ENCODE peak calls at places on chromosomes 7 and 10, in ten cellular contexts. U is left lung, W is tibial nerve, D is astrocyte of the cerebellum, G is kidney epithelial cell, O is stomach, P is fibroblast of mammary gland, X is sigmoid colon, F is esophagus muscularis mucosa, H is cardiac fibroblast. L is an unnamed sample.

GRCh38 chr7:29194206-29194593 is 375 bp upstream of the CHN2 start:
- DNase-seq in W (no peak), H (peak), X (peak), G (no peak), U (peak), F (no peak), D (no peak), P (no peak), O (peak), L (no peak)

GRCh38 chr7:20229652-20230500 is 12.7 kb upstream of the MACC1 start:
- DNase-seq in F (no peak), U (no peak), O (no peak), X (no peak), H (peak), P (peak), D (peak), W (no peak), G (peak), L (peak)

GRCh38 chr10:14118953-14119352 is 211.8 kb downstream of the FRMD4A start:
- DNase-seq in X (no peak), O (no peak), W (no peak), P (no peak), G (no peak), D (no peak), F (no peak), H (no peak), U (no peak), L (no peak)

GRCh38 chr10:43263551-43264323 is 3.1 kb downstream of the RASGEF1A start:
- DNase-seq in O (peak), D (no peak), P (no peak), H (no peak), U (peak), X (peak), F (peak), G (no peak), W (no peak), L (no peak)

GRCh38 chr7:142603870-142604448 is 145.3 kb upstream of the PRSS1 start:
- DNase-seq in H (peak), U (no peak), O (peak), F (no peak), W (no peak), P (peak), G (no peak), X (no peak), D (peak), L (peak)

GRCh38 chr7:74625446-74625845 is 32.1 kb upstream of the GTF2I start:
- DNase-seq in O (no peak), H (peak), G (no peak), X (no peak), P (peak), F (no peak), U (no peak), W (no peak), D (no peak), L (peak)

GRCh38 chr10:21403256-21404015 is 122.0 kb downstream of the SKIDA1 start:
- DNase-seq in W (no peak), O (no peak), D (no peak), X (no peak), H (no peak), G (no peak), P (no peak), F (no peak), U (no peak), L (no peak)

GRCh38 chr7:79454325-79454960 is 976 bp upstream of the MAGI2 start:
- DNase-seq in W (peak), P (peak), U (peak), D (no peak), G (no peak), X (peak), O (no peak), H (peak), F (no peak), L (peak)

GRCh38 chr7:88306590-88307048 is at the start of gene STEAP4:
- DNase-seq in D (peak), X (peak), G (no peak), O (peak), H (peak), F (peak), P (peak), W (peak), U (peak), L (peak)

GRCh38 chr7:16634292-16634738 is 11.2 kb downstream of the ANKMY2 start:
- DNase-seq in X (peak), U (no peak), D (no peak), P (peak), F (no peak), H (peak), O (no peak), G (no peak), W (no peak), L (no peak)

GRCh38 chr10:10293431-10293830 is 724.2 kb upstream of the CELF2 start:
- DNase-seq in H (peak), U (no peak), P (peak), F (no peak), O (no peak), W (no peak), X (no peak), D (no peak), G (no peak), L (no peak)

GRCh38 chr10:71529203-71529537 is 132.4 kb downstream of the CDH23 start:
- DNase-seq in F (no peak), P (no peak), D (no peak), W (no peak), G (no peak), H (no peak), U (peak), O (no peak), X (no peak), L (no peak)

GRCh38 chr7:129494041-129494440 is 8.3 kb upstream of the SMKR1 start:
- DNase-seq in F (no peak), W (no peak), U (no peak), D (peak), O (no peak), H (peak), P (peak), X (no peak), G (peak), L (peak)

GRCh38 chr10:98886686-98887085 is 349.0 kb downstream of the HPSE2 start:
- DNase-seq in X (no peak), O (no peak), P (peak), U (no peak), F (no peak), G (no peak), W (no peak), D (no peak), H (peak), L (peak)

GRCh38 chr10:58641095-58641531 is 128.4 kb downstream of the BICC1 start:
- DNase-seq in H (peak), F (no peak), O (no peak), G (peak), X (no peak), W (no peak), D (peak), U (no peak), P (peak), L (peak)
- H3K4me3 ChIP-seq in H (no peak), F (no peak), O (no peak), G (no peak), X (no peak), W (peak), D (no peak), U (no peak), P (no peak), L (no peak)

GRCh38 chr10:44733743-44734488 is 177.2 kb upstream of the TMEM72 start:
- DNase-seq in D (no peak), X (no peak), O (no peak), G (no peak), H (peak), U (no peak), P (peak), W (no peak), F (no peak), L (no peak)
- TF ChIP-seq CTCF in D (peak), X (no peak), O (no peak), G (peak), H (peak), U (no peak), P (peak), W (no peak), F (no peak), L (peak)

GRCh38 chr7:28179081-28180030 is 1.2 kb downstream of the JAZF1 start:
- DNase-seq in G (no peak), O (peak), W (peak), D (no peak), X (peak), P (no peak), U (peak), H (peak), F (no peak), L (peak)

GRCh38 chr7:28181921-28182517 is 1.4 kb upstream of the JAZF1 start:
- DNase-seq in F (no peak), W (no peak), G (no peak), H (no peak), U (no peak), P (no peak), X (no peak), D (no peak), O (no peak), L (no peak)

GRCh38 chr7:28180364-28181147 is at the start of gene JAZF1:
- DNase-seq in O (peak), X (peak), H (peak), P (peak), G (no peak), W (peak), D (no peak), U (peak), F (peak), L (peak)

GRCh38 chr7:28178537-28178936 is 2.1 kb downstream of the JAZF1 start:
- DNase-seq in O (no peak), W (no peak), U (no peak), F (no peak), P (peak), X (no peak), G (no peak), H (no peak), D (no peak), L (no peak)

GRCh38 chr7:28180031-28180363 is 598 bp downstream of the JAZF1 start:
- DNase-seq in U (no peak), P (no peak), D (no peak), F (no peak), H (no peak), G (no peak), W (no peak), X (no peak), O (no peak), L (no peak)
- H3K4me3 ChIP-seq in U (peak), P (peak), D (peak), F (peak), H (peak), G (peak), W (peak), X (peak), O (peak), L (peak)

GRCh38 chr7:41599760-41600159 is 103.1 kb downstream of the INHBA start:
- DNase-seq in H (no peak), P (no peak), G (no peak), W (no peak), F (no peak), U (no peak), X (no peak), D (no peak), O (no peak), L (no peak)
- TF ChIP-seq CTCF in H (peak), P (peak), G (peak), W (no peak), F (no peak), U (no peak), X (no peak), D (no peak), O (no peak), L (no peak)

GRCh38 chr7:8384901-8385300 is 48.5 kb upstream of the NXPH1 start:
- DNase-seq in G (no peak), F (no peak), O (no peak), H (no peak), U (no peak), X (no peak), W (no peak), P (no peak), D (no peak), L (no peak)

GRCh38 chr7:8379264-8379663 is 54.1 kb upstream of the NXPH1 start:
- DNase-seq in D (no peak), P (no peak), W (no peak), H (no peak), O (no peak), U (no peak), F (no peak), X (no peak), G (no peak), L (no peak)

GRCh38 chr7:8378349-8379019 is 54.9 kb upstream of the NXPH1 start:
- DNase-seq in O (no peak), P (no peak), F (no peak), H (no peak), W (no peak), D (no peak), U (no peak), G (no peak), X (no peak), L (no peak)

DNA sequence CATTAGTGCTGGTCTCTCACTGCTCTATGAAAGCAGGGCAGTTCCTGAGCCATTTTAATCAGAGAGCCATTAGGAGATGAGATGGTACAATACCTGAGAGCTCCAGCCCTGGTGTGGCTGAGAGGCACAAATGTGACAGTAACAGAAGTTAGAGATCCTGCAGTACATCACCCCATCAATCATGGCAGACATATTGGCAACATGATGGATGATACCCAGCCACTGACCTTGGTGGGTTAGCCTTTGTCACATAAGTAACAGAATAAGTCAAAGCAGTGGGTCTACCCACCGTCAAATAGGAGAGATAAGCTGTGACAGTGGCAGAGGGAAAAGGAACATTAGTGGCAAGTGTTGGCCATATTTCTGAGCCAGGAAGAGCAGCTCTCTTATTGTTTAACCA is 53.3 kb upstream of the NXPH1 start:
- DNase-seq in P (no peak), G (no peak), F (no peak), H (no peak), U (no peak), D (no peak), O (no peak), W (no peak), X (no peak), L (no peak)
- H3K4me3 ChIP-seq in P (no peak), G (no peak), F (no peak), H (no peak), U (no peak), D (no peak), O (no peak), W (no peak), X (no peak), L (no peak)

DNA sequence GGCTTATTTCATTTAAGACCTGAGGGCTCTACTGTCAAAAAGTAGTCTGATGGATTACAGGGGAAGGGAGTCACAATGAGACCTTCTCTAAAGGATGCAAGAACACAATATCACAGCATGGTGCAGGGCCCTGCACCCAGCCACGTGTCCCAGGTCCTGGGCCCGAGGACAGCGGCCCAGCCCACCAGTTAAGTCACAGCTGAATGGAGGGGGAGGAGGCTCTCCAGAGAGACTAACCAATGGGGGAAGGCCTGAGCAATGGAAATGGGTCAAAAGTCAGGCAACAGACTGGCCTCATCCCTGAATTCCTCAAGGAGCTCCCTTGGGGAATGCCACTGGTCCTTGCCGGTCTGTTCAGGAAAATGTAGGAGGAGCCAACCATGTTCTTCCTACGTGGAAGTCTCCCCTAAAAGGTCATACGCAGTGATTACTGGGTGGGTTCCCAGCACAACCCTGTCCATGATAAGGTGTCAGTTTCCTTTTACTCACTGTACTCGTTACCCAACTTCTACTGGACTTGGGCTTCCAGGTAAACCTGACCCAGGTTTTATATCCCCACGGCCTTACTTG is 28.3 kb downstream of the CCDC3 start:
- DNase-seq in P (no peak), U (no peak), H (no peak), X (no peak), D (no peak), O (no peak), G (no peak), W (no peak), F (no peak), L (no peak)
- TF ChIP-seq CTCF in P (no peak), U (no peak), H (no peak), X (no peak), D (no peak), O (no peak), G (no peak), W (no peak), F (no peak), L (no peak)

DNA sequence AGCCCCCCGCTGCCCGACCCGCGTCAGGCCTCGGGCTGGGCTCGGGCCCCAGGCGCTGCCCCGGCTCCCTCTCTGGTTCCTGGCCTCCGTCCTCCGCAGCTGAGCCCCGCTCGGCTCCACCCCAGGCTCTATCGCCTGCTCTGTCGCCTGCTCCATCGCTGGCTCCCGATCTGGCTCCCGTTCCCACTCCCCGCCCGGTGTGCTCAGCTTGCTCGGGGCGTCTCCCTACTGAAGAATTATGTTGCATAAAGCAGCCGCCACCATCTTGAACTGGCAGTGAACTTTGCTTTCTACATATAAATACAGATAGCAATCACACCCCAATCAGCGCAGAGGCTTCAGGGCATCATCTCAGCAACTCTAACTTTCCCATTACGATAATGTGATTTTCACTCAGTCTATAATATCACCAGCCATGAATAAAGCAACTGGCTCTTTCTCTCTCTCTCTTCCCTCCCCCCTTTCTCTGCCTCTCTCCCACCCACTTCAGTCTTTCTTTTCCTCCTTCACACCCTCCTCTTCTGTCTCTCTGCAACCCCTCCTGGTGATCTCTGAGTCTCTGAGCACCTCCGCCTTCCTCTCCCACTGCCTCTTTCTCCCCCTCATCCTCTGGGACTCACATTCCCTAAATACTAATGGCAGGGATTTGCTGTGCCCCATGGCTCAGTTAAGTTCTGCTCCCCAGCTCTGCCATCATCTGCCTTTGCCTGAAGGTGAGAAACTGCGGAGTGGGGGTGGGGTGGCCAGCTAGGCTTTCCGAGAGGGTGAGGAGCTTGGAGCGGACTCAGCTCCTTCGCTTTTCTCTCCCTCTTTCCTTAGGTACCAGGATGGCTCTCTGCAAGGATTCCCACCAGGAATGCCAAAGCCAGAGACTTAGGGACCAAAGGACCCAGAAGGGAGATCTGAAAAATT is 43.2 kb upstream of the BTRC start:
- DNase-seq in F (no peak), U (no peak), H (peak), X (no peak), O (peak), G (no peak), D (no peak), W (no peak), P (no peak), L (no peak)
- H3K4me3 ChIP-seq in F (peak), U (no peak), H (no peak), X (no peak), O (peak), G (no peak), D (no peak), W (no peak), P (no peak), L (no peak)

GRCh38 chr10:31187607-31188210 is 131.3 kb upstream of the ZEB1 start:
- DNase-seq in F (no peak), W (no peak), G (no peak), U (no peak), H (no peak), O (no peak), D (no peak), P (no peak), X (no peak), L (no peak)

GRCh38 chr10:31190488-31190887 is 128.5 kb upstream of the ZEB1 start:
- DNase-seq in P (no peak), O (no peak), H (no peak), G (no peak), D (no peak), X (no peak), U (no peak), W (no peak), F (no peak), L (no peak)

GRCh38 chr10:31187182-31187581 is 131.8 kb upstream of the ZEB1 start:
- DNase-seq in F (no peak), W (no peak), P (no peak), H (no peak), O (no peak), X (no peak), D (no peak), U (no peak), G (no peak), L (no peak)

GRCh38 chr10:31188792-31189406 is 130.1 kb upstream of the ZEB1 start:
- DNase-seq in O (no peak), P (peak), W (no peak), X (no peak), F (no peak), H (no peak), U (no peak), D (no peak), G (no peak), L (peak)

DNA sequence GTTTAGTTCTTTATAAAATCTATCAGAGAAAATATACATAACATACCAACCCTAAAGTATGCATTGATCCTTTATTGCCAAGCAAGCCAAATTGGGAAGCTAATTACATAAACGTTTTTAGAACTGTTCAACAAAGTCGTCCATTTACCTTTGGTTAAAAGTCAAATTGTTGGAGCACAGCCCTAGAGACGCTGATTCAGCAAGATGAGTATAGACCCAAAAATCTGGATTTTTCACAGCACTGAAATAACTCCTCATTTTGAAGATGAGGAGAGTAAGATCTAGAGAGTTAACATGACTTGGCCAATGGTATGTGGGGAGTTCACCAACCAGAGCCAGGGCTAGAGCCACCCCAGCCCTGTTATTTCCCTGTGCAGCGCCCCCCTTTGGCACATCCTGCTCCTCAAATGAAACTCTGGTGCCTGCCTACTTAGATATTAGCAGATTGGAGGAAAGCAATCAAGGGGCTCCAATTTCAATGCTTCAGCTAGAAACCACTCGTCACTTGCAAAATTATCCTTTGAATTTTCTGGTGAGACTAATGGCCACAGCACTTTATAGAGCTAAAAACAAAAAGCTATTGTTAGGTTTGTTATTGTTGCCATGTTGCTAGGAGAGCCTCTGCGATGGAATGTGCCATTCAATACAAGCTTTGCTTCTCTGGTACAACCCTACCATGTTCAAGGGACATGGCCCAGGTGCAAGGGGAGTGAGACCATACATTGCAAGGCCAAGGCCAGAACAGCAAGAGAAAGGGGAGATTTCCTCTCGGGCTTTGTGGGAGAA is 132.6 kb upstream of the ZEB1 start:
- DNase-seq in X (no peak), W (no peak), G (peak), U (no peak), D (peak), H (peak), F (no peak), P (no peak), O (no peak), L (no peak)
- TF ChIP-seq CTCF in X (no peak), W (no peak), G (peak), U (no peak), D (no peak), H (no peak), F (no peak), P (no peak), O (no peak), L (no peak)

GRCh38 chr10:68327889-68328786 is 3.7 kb upstream of the HNRNPH3 start:
- DNase-seq in X (no peak), G (no peak), O (no peak), U (no peak), F (no peak), W (no peak), H (peak), D (peak), P (peak), L (peak)
- H3K4me3 ChIP-seq in X (no peak), G (no peak), O (no peak), U (peak), F (no peak), W (peak), H (no peak), D (no peak), P (peak), L (peak)

L was measured in foreskin fibroblast.